ENCODE peak calls at places on chromosomes 1 and 21, in six cellular contexts. One of them, this sample, is unnamed.
A peak's percentile ranks its signal among the peaks of the same experiment; 100 is the strongest.

GRCh38 chr1:237891979-237892378 is 1.3 kb upstream of the ZP4 start:
- DNase-seq in stimulated activated CD4-positive, alpha-beta T cell treated with anti-CD3 and anti-CD28 coated beads, Interleukin-12 subunit alpha, Interleukin-12 subunit beta, amount 100 ng/mL, for 24 hours: no peak
- DNase-seq in activated naive CD4-positive, alpha-beta T cell: no peak
- DNase-seq in NCI-H2081: no peak
- DNase-seq in upper lobe of left lung: no peak
- DNase-seq in retina: no peak
- DNase-seq in this sample: no peak

GRCh38 chr1:198756470-198756869 is 117.6 kb downstream of the PTPRC start:
- DNase-seq in stimulated activated CD4-positive, alpha-beta T cell treated with anti-CD3 and anti-CD28 coated beads, Interleukin-12 subunit alpha, Interleukin-12 subunit beta, amount 100 ng/mL, for 24 hours: no peak
- DNase-seq in activated naive CD4-positive, alpha-beta T cell: no peak
- DNase-seq in NCI-H2081: no peak
- DNase-seq in upper lobe of left lung: no peak
- DNase-seq in retina: no peak
- DNase-seq in this sample: no peak

GRCh38 chr1:172917972-172918371 is 132.8 kb downstream of the TNFSF18 start:
- DNase-seq in stimulated activated CD4-positive, alpha-beta T cell treated with anti-CD3 and anti-CD28 coated beads, Interleukin-12 subunit alpha, Interleukin-12 subunit beta, amount 100 ng/mL, for 24 hours: no peak
- DNase-seq in activated naive CD4-positive, alpha-beta T cell: no peak
- DNase-seq in NCI-H2081: no peak
- DNase-seq in upper lobe of left lung: no peak
- DNase-seq in retina: no peak
- DNase-seq in this sample: no peak

GRCh38 chr1:190940951-190941350 is 463.3 kb upstream of the BRINP3 start:
- DNase-seq in stimulated activated CD4-positive, alpha-beta T cell treated with anti-CD3 and anti-CD28 coated beads, Interleukin-12 subunit alpha, Interleukin-12 subunit beta, amount 100 ng/mL, for 24 hours: no peak
- DNase-seq in activated naive CD4-positive, alpha-beta T cell: no peak
- DNase-seq in NCI-H2081: no peak
- DNase-seq in upper lobe of left lung: no peak
- DNase-seq in retina: no peak
- DNase-seq in this sample: no peak

GRCh38 chr21:43802713-43803313 is 13.4 kb downstream of the RRP1 start:
- DNase-seq in stimulated activated CD4-positive, alpha-beta T cell treated with anti-CD3 and anti-CD28 coated beads, Interleukin-12 subunit alpha, Interleukin-12 subunit beta, amount 100 ng/mL, for 24 hours: no peak
- DNase-seq in activated naive CD4-positive, alpha-beta T cell: no peak
- DNase-seq in NCI-H2081: no peak
- DNase-seq in upper lobe of left lung: no peak
- DNase-seq in retina: no peak
- DNase-seq in this sample: no peak

GRCh38 chr1:201426395-201427310 is 5.1 kb upstream of the TNNI1 start:
- DNase-seq in stimulated activated CD4-positive, alpha-beta T cell treated with anti-CD3 and anti-CD28 coated beads, Interleukin-12 subunit alpha, Interleukin-12 subunit beta, amount 100 ng/mL, for 24 hours: no peak
- DNase-seq in activated naive CD4-positive, alpha-beta T cell: no peak
- DNase-seq in NCI-H2081: no peak
- DNase-seq in upper lobe of left lung: no peak
- DNase-seq in retina: peak; percentile 50
- DNase-seq in this sample: no peak

GRCh38 chr1:35111106-35111505 is 31.9 kb downstream of the ZMYM1 start:
- DNase-seq in stimulated activated CD4-positive, alpha-beta T cell treated with anti-CD3 and anti-CD28 coated beads, Interleukin-12 subunit alpha, Interleukin-12 subunit beta, amount 100 ng/mL, for 24 hours: no peak
- DNase-seq in activated naive CD4-positive, alpha-beta T cell: no peak
- DNase-seq in NCI-H2081: no peak
- DNase-seq in upper lobe of left lung: no peak
- DNase-seq in retina: no peak
- DNase-seq in this sample: no peak

GRCh38 chr1:181442181-181442525 is 41.2 kb upstream of the CACNA1E start:
- DNase-seq in stimulated activated CD4-positive, alpha-beta T cell treated with anti-CD3 and anti-CD28 coated beads, Interleukin-12 subunit alpha, Interleukin-12 subunit beta, amount 100 ng/mL, for 24 hours: no peak
- DNase-seq in activated naive CD4-positive, alpha-beta T cell: no peak
- DNase-seq in NCI-H2081: no peak
- DNase-seq in upper lobe of left lung: no peak
- DNase-seq in retina: no peak
- DNase-seq in this sample: no peak

GRCh38 chr1:228021526-228022030 is 14.8 kb downstream of the WNT3A start:
- DNase-seq in stimulated activated CD4-positive, alpha-beta T cell treated with anti-CD3 and anti-CD28 coated beads, Interleukin-12 subunit alpha, Interleukin-12 subunit beta, amount 100 ng/mL, for 24 hours: no peak
- DNase-seq in activated naive CD4-positive, alpha-beta T cell: no peak
- DNase-seq in NCI-H2081: no peak
- DNase-seq in upper lobe of left lung: no peak
- DNase-seq in retina: no peak
- DNase-seq in this sample: peak; percentile 29

GRCh38 chr1:245942861-245943260 is 564.2 kb downstream of the SMYD3 start:
- DNase-seq in stimulated activated CD4-positive, alpha-beta T cell treated with anti-CD3 and anti-CD28 coated beads, Interleukin-12 subunit alpha, Interleukin-12 subunit beta, amount 100 ng/mL, for 24 hours: no peak
- DNase-seq in activated naive CD4-positive, alpha-beta T cell: no peak
- DNase-seq in NCI-H2081: no peak
- DNase-seq in upper lobe of left lung: no peak
- DNase-seq in retina: no peak
- DNase-seq in this sample: no peak

GRCh38 chr21:38861989-38862683 is 56.4 kb downstream of the ETS2 start:
- DNase-seq in stimulated activated CD4-positive, alpha-beta T cell treated with anti-CD3 and anti-CD28 coated beads, Interleukin-12 subunit alpha, Interleukin-12 subunit beta, amount 100 ng/mL, for 24 hours: no peak
- DNase-seq in activated naive CD4-positive, alpha-beta T cell: no peak
- DNase-seq in NCI-H2081: no peak
- DNase-seq in upper lobe of left lung: no peak
- DNase-seq in retina: no peak
- DNase-seq in this sample: no peak

GRCh38 chr1:66445492-66446181 is 88.3 kb upstream of the SGIP1 start:
- DNase-seq in stimulated activated CD4-positive, alpha-beta T cell treated with anti-CD3 and anti-CD28 coated beads, Interleukin-12 subunit alpha, Interleukin-12 subunit beta, amount 100 ng/mL, for 24 hours: peak; percentile 37
- DNase-seq in activated naive CD4-positive, alpha-beta T cell: no peak
- DNase-seq in NCI-H2081: no peak
- DNase-seq in upper lobe of left lung: peak; percentile 49
- DNase-seq in retina: peak; percentile 47
- DNase-seq in this sample: no peak

GRCh38 chr1:84019217-84019616 is 20.3 kb upstream of the TTLL7 start:
- DNase-seq in stimulated activated CD4-positive, alpha-beta T cell treated with anti-CD3 and anti-CD28 coated beads, Interleukin-12 subunit alpha, Interleukin-12 subunit beta, amount 100 ng/mL, for 24 hours: no peak
- DNase-seq in activated naive CD4-positive, alpha-beta T cell: no peak
- DNase-seq in NCI-H2081: no peak
- DNase-seq in upper lobe of left lung: no peak
- DNase-seq in retina: no peak
- DNase-seq in this sample: no peak

GRCh38 chr1:9249534-9250335 is 15.2 kb downstream of the H6PD start:
- DNase-seq in stimulated activated CD4-positive, alpha-beta T cell treated with anti-CD3 and anti-CD28 coated beads, Interleukin-12 subunit alpha, Interleukin-12 subunit beta, amount 100 ng/mL, for 24 hours: no peak
- DNase-seq in activated naive CD4-positive, alpha-beta T cell: no peak
- DNase-seq in NCI-H2081: no peak
- DNase-seq in upper lobe of left lung: peak; percentile 75
- DNase-seq in retina: no peak
- DNase-seq in this sample: no peak

GRCh38 chr1:232335261-232335660 is 294.7 kb downstream of the SIPA1L2 start:
- DNase-seq in stimulated activated CD4-positive, alpha-beta T cell treated with anti-CD3 and anti-CD28 coated beads, Interleukin-12 subunit alpha, Interleukin-12 subunit beta, amount 100 ng/mL, for 24 hours: no peak
- DNase-seq in activated naive CD4-positive, alpha-beta T cell: no peak
- DNase-seq in NCI-H2081: no peak
- DNase-seq in upper lobe of left lung: no peak
- DNase-seq in retina: no peak
- DNase-seq in this sample: no peak

GRCh38 chr1:53337499-53337898 is 9.6 kb upstream of the LRP8 start:
- DNase-seq in stimulated activated CD4-positive, alpha-beta T cell treated with anti-CD3 and anti-CD28 coated beads, Interleukin-12 subunit alpha, Interleukin-12 subunit beta, amount 100 ng/mL, for 24 hours: no peak
- DNase-seq in activated naive CD4-positive, alpha-beta T cell: no peak
- DNase-seq in NCI-H2081: no peak
- DNase-seq in upper lobe of left lung: no peak
- DNase-seq in retina: no peak
- DNase-seq in this sample: no peak

GRCh38 chr1:61441723-61442262 is 283.1 kb downstream of the TM2D1 start:
- DNase-seq in stimulated activated CD4-positive, alpha-beta T cell treated with anti-CD3 and anti-CD28 coated beads, Interleukin-12 subunit alpha, Interleukin-12 subunit beta, amount 100 ng/mL, for 24 hours: no peak
- DNase-seq in activated naive CD4-positive, alpha-beta T cell: no peak
- DNase-seq in NCI-H2081: no peak
- DNase-seq in upper lobe of left lung: no peak
- DNase-seq in retina: no peak
- DNase-seq in this sample: no peak

GRCh38 chr21:42480736-42481135 is 15.3 kb downstream of the RSPH1 start:
- DNase-seq in stimulated activated CD4-positive, alpha-beta T cell treated with anti-CD3 and anti-CD28 coated beads, Interleukin-12 subunit alpha, Interleukin-12 subunit beta, amount 100 ng/mL, for 24 hours: no peak
- DNase-seq in activated naive CD4-positive, alpha-beta T cell: no peak
- DNase-seq in NCI-H2081: no peak
- DNase-seq in upper lobe of left lung: no peak
- DNase-seq in retina: no peak
- DNase-seq in this sample: no peak

This sample was measured in NCI-H345.